ENCODE peak calls at places on chromosomes 6 and 20, in ten cellular contexts. One of them, this sample, is unnamed.

GRCh38 chr6:151805286-151805840 is 2.1 kb upstream of the ESR1 start:
- DNase-seq in hypothalamus: no peak
- DNase-seq in breast epithelium: no peak
- DNase-seq in HFF-Myc: no peak
- DNase-seq in CD4-positive, alpha-beta T cell: no peak
- DNase-seq in left ventricle myocardium inferior: peak
- DNase-seq in germinal center: no peak
- DNase-seq in neural crest cell: no peak
- DNase-seq in activated gamma-delta T cell: no peak
- DNase-seq in stimulated activated CD8-positive, alpha-beta memory T cell treated with anti-CD3 and anti-CD28 coated beads, Interleukin-15, amount 100 ng/mL, for 24 hours: no peak
- DNase-seq in this sample: no peak

GRCh38 chr20:46720776-46721425 is 11.5 kb downstream of the SLC2A10 start:
- DNase-seq in left ventricle myocardium inferior: no peak
- DNase-seq in CD4-positive, alpha-beta T cell: no peak
- DNase-seq in breast epithelium: no peak
- DNase-seq in HFF-Myc: no peak
- DNase-seq in neural crest cell: no peak
- DNase-seq in activated gamma-delta T cell: no peak
- DNase-seq in hypothalamus: no peak
- DNase-seq in germinal center: no peak
- DNase-seq in stimulated activated CD8-positive, alpha-beta memory T cell treated with anti-CD3 and anti-CD28 coated beads, Interleukin-15, amount 100 ng/mL, for 24 hours: no peak
- DNase-seq in this sample: no peak

GRCh38 chr6:100658486-100658885 is 193.8 kb upstream of the SIM1 start:
- DNase-seq in stimulated activated CD8-positive, alpha-beta memory T cell treated with anti-CD3 and anti-CD28 coated beads, Interleukin-15, amount 100 ng/mL, for 24 hours: no peak
- DNase-seq in germinal center: no peak
- DNase-seq in neural crest cell: no peak
- DNase-seq in HFF-Myc: no peak
- DNase-seq in activated gamma-delta T cell: no peak
- DNase-seq in CD4-positive, alpha-beta T cell: no peak
- DNase-seq in breast epithelium: no peak
- DNase-seq in left ventricle myocardium inferior: no peak
- DNase-seq in hypothalamus: no peak
- DNase-seq in this sample: no peak

GRCh38 chr20:63009044-63009961 is 2.5 kb upstream of the BHLHE23 start:
- DNase-seq in germinal center: peak
- DNase-seq in HFF-Myc: no peak
- DNase-seq in CD4-positive, alpha-beta T cell: peak
- DNase-seq in stimulated activated CD8-positive, alpha-beta memory T cell treated with anti-CD3 and anti-CD28 coated beads, Interleukin-15, amount 100 ng/mL, for 24 hours: peak
- DNase-seq in hypothalamus: peak
- DNase-seq in neural crest cell: peak
- DNase-seq in breast epithelium: peak
- DNase-seq in left ventricle myocardium inferior: peak
- DNase-seq in activated gamma-delta T cell: peak
- DNase-seq in this sample: peak

GRCh38 chr20:46564241-46564957 is 13.9 kb upstream of the OCSTAMP start:
- DNase-seq in CD4-positive, alpha-beta T cell: no peak
- DNase-seq in germinal center: no peak
- DNase-seq in breast epithelium: no peak
- DNase-seq in neural crest cell: no peak
- DNase-seq in left ventricle myocardium inferior: no peak
- DNase-seq in HFF-Myc: no peak
- DNase-seq in hypothalamus: no peak
- DNase-seq in stimulated activated CD8-positive, alpha-beta memory T cell treated with anti-CD3 and anti-CD28 coated beads, Interleukin-15, amount 100 ng/mL, for 24 hours: no peak
- DNase-seq in activated gamma-delta T cell: no peak
- DNase-seq in this sample: no peak

GRCh38 chr6:16108996-16109658 is 19.8 kb upstream of the MYLIP start:
- DNase-seq in stimulated activated CD8-positive, alpha-beta memory T cell treated with anti-CD3 and anti-CD28 coated beads, Interleukin-15, amount 100 ng/mL, for 24 hours: no peak
- DNase-seq in left ventricle myocardium inferior: no peak
- DNase-seq in CD4-positive, alpha-beta T cell: no peak
- DNase-seq in HFF-Myc: no peak
- DNase-seq in neural crest cell: no peak
- DNase-seq in activated gamma-delta T cell: no peak
- DNase-seq in germinal center: no peak
- DNase-seq in hypothalamus: no peak
- DNase-seq in breast epithelium: no peak
- DNase-seq in this sample: no peak

GRCh38 chr6:133286765-133287164 is 45.6 kb downstream of the EYA4 start:
- DNase-seq in hypothalamus: no peak
- DNase-seq in HFF-Myc: no peak
- DNase-seq in breast epithelium: no peak
- DNase-seq in stimulated activated CD8-positive, alpha-beta memory T cell treated with anti-CD3 and anti-CD28 coated beads, Interleukin-15, amount 100 ng/mL, for 24 hours: no peak
- DNase-seq in germinal center: no peak
- DNase-seq in neural crest cell: no peak
- DNase-seq in left ventricle myocardium inferior: no peak
- DNase-seq in CD4-positive, alpha-beta T cell: no peak
- DNase-seq in activated gamma-delta T cell: no peak
- DNase-seq in this sample: no peak

GRCh38 chr6:117676577-117677218 is 1.4 kb downstream of the NUS1 start:
- DNase-seq in CD4-positive, alpha-beta T cell: no peak
- DNase-seq in stimulated activated CD8-positive, alpha-beta memory T cell treated with anti-CD3 and anti-CD28 coated beads, Interleukin-15, amount 100 ng/mL, for 24 hours: no peak
- DNase-seq in breast epithelium: no peak
- DNase-seq in hypothalamus: no peak
- DNase-seq in left ventricle myocardium inferior: no peak
- DNase-seq in neural crest cell: no peak
- DNase-seq in germinal center: no peak
- DNase-seq in HFF-Myc: no peak
- DNase-seq in activated gamma-delta T cell: no peak
- DNase-seq in this sample: no peak

GRCh38 chr6:139981066-139981624 is 606.7 kb upstream of the CITED2 start:
- DNase-seq in stimulated activated CD8-positive, alpha-beta memory T cell treated with anti-CD3 and anti-CD28 coated beads, Interleukin-15, amount 100 ng/mL, for 24 hours: no peak
- DNase-seq in CD4-positive, alpha-beta T cell: no peak
- DNase-seq in left ventricle myocardium inferior: no peak
- DNase-seq in neural crest cell: no peak
- DNase-seq in hypothalamus: no peak
- DNase-seq in germinal center: no peak
- DNase-seq in activated gamma-delta T cell: no peak
- DNase-seq in breast epithelium: no peak
- DNase-seq in HFF-Myc: no peak
- DNase-seq in this sample: no peak

GRCh38 chr6:100491947-100492670 is 27.4 kb upstream of the SIM1 start:
- DNase-seq in stimulated activated CD8-positive, alpha-beta memory T cell treated with anti-CD3 and anti-CD28 coated beads, Interleukin-15, amount 100 ng/mL, for 24 hours: no peak
- DNase-seq in germinal center: no peak
- DNase-seq in hypothalamus: no peak
- DNase-seq in neural crest cell: no peak
- DNase-seq in CD4-positive, alpha-beta T cell: no peak
- DNase-seq in breast epithelium: no peak
- DNase-seq in left ventricle myocardium inferior: no peak
- DNase-seq in activated gamma-delta T cell: no peak
- DNase-seq in HFF-Myc: no peak
- DNase-seq in this sample: no peak

GRCh38 chr6:116444991-116445566 is 16.1 kb upstream of the CALHM6 start:
- DNase-seq in left ventricle myocardium inferior: no peak
- DNase-seq in neural crest cell: no peak
- DNase-seq in stimulated activated CD8-positive, alpha-beta memory T cell treated with anti-CD3 and anti-CD28 coated beads, Interleukin-15, amount 100 ng/mL, for 24 hours: no peak
- DNase-seq in CD4-positive, alpha-beta T cell: no peak
- DNase-seq in activated gamma-delta T cell: no peak
- DNase-seq in hypothalamus: no peak
- DNase-seq in germinal center: no peak
- DNase-seq in breast epithelium: no peak
- DNase-seq in HFF-Myc: no peak
- DNase-seq in this sample: no peak

GRCh38 chr6:53520320-53520928 is 24.5 kb downstream of the GCLC start:
- DNase-seq in CD4-positive, alpha-beta T cell: no peak
- DNase-seq in stimulated activated CD8-positive, alpha-beta memory T cell treated with anti-CD3 and anti-CD28 coated beads, Interleukin-15, amount 100 ng/mL, for 24 hours: no peak
- DNase-seq in HFF-Myc: no peak
- DNase-seq in activated gamma-delta T cell: no peak
- DNase-seq in neural crest cell: no peak
- DNase-seq in germinal center: no peak
- DNase-seq in left ventricle myocardium inferior: no peak
- DNase-seq in breast epithelium: no peak
- DNase-seq in hypothalamus: no peak
- DNase-seq in this sample: no peak

GRCh38 chr20:44883214-44883902 is 2.1 kb upstream of the YWHAB start:
- DNase-seq in germinal center: no peak
- DNase-seq in CD4-positive, alpha-beta T cell: no peak
- DNase-seq in HFF-Myc: no peak
- DNase-seq in hypothalamus: no peak
- DNase-seq in activated gamma-delta T cell: no peak
- DNase-seq in breast epithelium: no peak
- DNase-seq in stimulated activated CD8-positive, alpha-beta memory T cell treated with anti-CD3 and anti-CD28 coated beads, Interleukin-15, amount 100 ng/mL, for 24 hours: no peak
- DNase-seq in left ventricle myocardium inferior: no peak
- DNase-seq in neural crest cell: no peak
- DNase-seq in this sample: no peak

GRCh38 chr6:149484733-149485700 is at the start of gene ZC3H12D:
- DNase-seq in activated gamma-delta T cell: peak
- DNase-seq in stimulated activated CD8-positive, alpha-beta memory T cell treated with anti-CD3 and anti-CD28 coated beads, Interleukin-15, amount 100 ng/mL, for 24 hours: no peak
- DNase-seq in HFF-Myc: peak
- DNase-seq in left ventricle myocardium inferior: peak
- DNase-seq in germinal center: peak
- DNase-seq in CD4-positive, alpha-beta T cell: peak
- DNase-seq in breast epithelium: no peak
- DNase-seq in neural crest cell: no peak
- DNase-seq in hypothalamus: no peak
- DNase-seq in this sample: no peak

GRCh38 chr6:114452785-114453401 is 110.1 kb upstream of the HS3ST5 start:
- DNase-seq in germinal center: no peak
- DNase-seq in hypothalamus: no peak
- DNase-seq in CD4-positive, alpha-beta T cell: no peak
- DNase-seq in left ventricle myocardium inferior: no peak
- DNase-seq in HFF-Myc: no peak
- DNase-seq in breast epithelium: no peak
- DNase-seq in stimulated activated CD8-positive, alpha-beta memory T cell treated with anti-CD3 and anti-CD28 coated beads, Interleukin-15, amount 100 ng/mL, for 24 hours: no peak
- DNase-seq in activated gamma-delta T cell: no peak
- DNase-seq in neural crest cell: no peak
- DNase-seq in this sample: no peak

GRCh38 chr20:23114018-23114417 is 27.9 kb upstream of the CD93 start:
- DNase-seq in hypothalamus: no peak
- DNase-seq in activated gamma-delta T cell: no peak
- DNase-seq in CD4-positive, alpha-beta T cell: no peak
- DNase-seq in breast epithelium: no peak
- DNase-seq in HFF-Myc: no peak
- DNase-seq in stimulated activated CD8-positive, alpha-beta memory T cell treated with anti-CD3 and anti-CD28 coated beads, Interleukin-15, amount 100 ng/mL, for 24 hours: no peak
- DNase-seq in left ventricle myocardium inferior: peak
- DNase-seq in germinal center: no peak
- DNase-seq in neural crest cell: no peak
- DNase-seq in this sample: no peak

GRCh38 chr6:112330071-112330876 is 16.9 kb upstream of the RFPL4B start:
- DNase-seq in germinal center: no peak
- DNase-seq in neural crest cell: no peak
- DNase-seq in activated gamma-delta T cell: no peak
- DNase-seq in left ventricle myocardium inferior: no peak
- DNase-seq in HFF-Myc: peak
- DNase-seq in breast epithelium: no peak
- DNase-seq in CD4-positive, alpha-beta T cell: no peak
- DNase-seq in stimulated activated CD8-positive, alpha-beta memory T cell treated with anti-CD3 and anti-CD28 coated beads, Interleukin-15, amount 100 ng/mL, for 24 hours: no peak
- DNase-seq in hypothalamus: no peak
- DNase-seq in this sample: no peak

GRCh38 chr6:165574770-165575549 is 88.1 kb downstream of the PDE10A start:
- DNase-seq in activated gamma-delta T cell: no peak
- DNase-seq in HFF-Myc: no peak
- DNase-seq in hypothalamus: no peak
- DNase-seq in left ventricle myocardium inferior: no peak
- DNase-seq in CD4-positive, alpha-beta T cell: no peak
- DNase-seq in stimulated activated CD8-positive, alpha-beta memory T cell treated with anti-CD3 and anti-CD28 coated beads, Interleukin-15, amount 100 ng/mL, for 24 hours: no peak
- DNase-seq in germinal center: no peak
- DNase-seq in neural crest cell: no peak
- DNase-seq in breast epithelium: no peak
- DNase-seq in this sample: no peak

GRCh38 chr20:44031822-44032582 is 117.3 kb downstream of the TOX2 start:
- DNase-seq in HFF-Myc: no peak
- DNase-seq in hypothalamus: no peak
- DNase-seq in left ventricle myocardium inferior: no peak
- DNase-seq in neural crest cell: no peak
- DNase-seq in stimulated activated CD8-positive, alpha-beta memory T cell treated with anti-CD3 and anti-CD28 coated beads, Interleukin-15, amount 100 ng/mL, for 24 hours: no peak
- DNase-seq in germinal center: no peak
- DNase-seq in breast epithelium: no peak
- DNase-seq in activated gamma-delta T cell: no peak
- DNase-seq in CD4-positive, alpha-beta T cell: no peak
- DNase-seq in this sample: no peak

GRCh38 chr20:24697411-24697810 is 228.0 kb downstream of the SYNDIG1 start:
- DNase-seq in hypothalamus: no peak
- DNase-seq in left ventricle myocardium inferior: no peak
- DNase-seq in stimulated activated CD8-positive, alpha-beta memory T cell treated with anti-CD3 and anti-CD28 coated beads, Interleukin-15, amount 100 ng/mL, for 24 hours: no peak
- DNase-seq in HFF-Myc: no peak
- DNase-seq in CD4-positive, alpha-beta T cell: no peak
- DNase-seq in activated gamma-delta T cell: no peak
- DNase-seq in neural crest cell: no peak
- DNase-seq in breast epithelium: peak
- DNase-seq in germinal center: no peak
- DNase-seq in this sample: no peak

GRCh38 chr6:105077592-105078463 is 102.0 kb downstream of the POPDC3 start:
- DNase-seq in hypothalamus: no peak
- DNase-seq in CD4-positive, alpha-beta T cell: no peak
- DNase-seq in neural crest cell: no peak
- DNase-seq in breast epithelium: no peak
- DNase-seq in stimulated activated CD8-positive, alpha-beta memory T cell treated with anti-CD3 and anti-CD28 coated beads, Interleukin-15, amount 100 ng/mL, for 24 hours: no peak
- DNase-seq in HFF-Myc: peak
- DNase-seq in germinal center: no peak
- DNase-seq in activated gamma-delta T cell: no peak
- DNase-seq in left ventricle myocardium inferior: no peak
- DNase-seq in this sample: no peak

GRCh38 chr6:73030257-73030656 is 195.0 kb downstream of the KHDC1L start:
- DNase-seq in germinal center: no peak
- DNase-seq in CD4-positive, alpha-beta T cell: no peak
- DNase-seq in activated gamma-delta T cell: no peak
- DNase-seq in breast epithelium: no peak
- DNase-seq in stimulated activated CD8-positive, alpha-beta memory T cell treated with anti-CD3 and anti-CD28 coated beads, Interleukin-15, amount 100 ng/mL, for 24 hours: no peak
- DNase-seq in left ventricle myocardium inferior: no peak
- DNase-seq in hypothalamus: no peak
- DNase-seq in HFF-Myc: no peak
- DNase-seq in neural crest cell: no peak
- DNase-seq in this sample: no peak

GRCh38 chr6:128076843-128077242 is 176.0 kb upstream of the THEMIS start:
- DNase-seq in breast epithelium: no peak
- DNase-seq in activated gamma-delta T cell: no peak
- DNase-seq in germinal center: no peak
- DNase-seq in hypothalamus: no peak
- DNase-seq in left ventricle myocardium inferior: no peak
- DNase-seq in HFF-Myc: no peak
- DNase-seq in neural crest cell: no peak
- DNase-seq in CD4-positive, alpha-beta T cell: no peak
- DNase-seq in stimulated activated CD8-positive, alpha-beta memory T cell treated with anti-CD3 and anti-CD28 coated beads, Interleukin-15, amount 100 ng/mL, for 24 hours: no peak
- DNase-seq in this sample: no peak

GRCh38 chr6:151493495-151494234 is at the start of gene CCDC170:
- DNase-seq in germinal center: peak
- DNase-seq in HFF-Myc: no peak
- DNase-seq in CD4-positive, alpha-beta T cell: no peak
- DNase-seq in breast epithelium: no peak
- DNase-seq in neural crest cell: peak
- DNase-seq in hypothalamus: no peak
- DNase-seq in activated gamma-delta T cell: peak
- DNase-seq in stimulated activated CD8-positive, alpha-beta memory T cell treated with anti-CD3 and anti-CD28 coated beads, Interleukin-15, amount 100 ng/mL, for 24 hours: no peak
- DNase-seq in left ventricle myocardium inferior: peak
- DNase-seq in this sample: peak

GRCh38 chr6:87745966-87746721 is 44.1 kb upstream of the AKIRIN2 start:
- DNase-seq in neural crest cell: no peak
- DNase-seq in hypothalamus: no peak
- DNase-seq in stimulated activated CD8-positive, alpha-beta memory T cell treated with anti-CD3 and anti-CD28 coated beads, Interleukin-15, amount 100 ng/mL, for 24 hours: no peak
- DNase-seq in CD4-positive, alpha-beta T cell: no peak
- DNase-seq in activated gamma-delta T cell: no peak
- DNase-seq in left ventricle myocardium inferior: no peak
- DNase-seq in germinal center: no peak
- DNase-seq in HFF-Myc: no peak
- DNase-seq in breast epithelium: no peak
- DNase-seq in this sample: no peak

GRCh38 chr6:104995989-104996617 is 39.2 kb downstream of the LIN28B start:
- DNase-seq in breast epithelium: no peak
- DNase-seq in stimulated activated CD8-positive, alpha-beta memory T cell treated with anti-CD3 and anti-CD28 coated beads, Interleukin-15, amount 100 ng/mL, for 24 hours: no peak
- DNase-seq in CD4-positive, alpha-beta T cell: no peak
- DNase-seq in neural crest cell: no peak
- DNase-seq in hypothalamus: no peak
- DNase-seq in HFF-Myc: no peak
- DNase-seq in activated gamma-delta T cell: no peak
- DNase-seq in germinal center: no peak
- DNase-seq in left ventricle myocardium inferior: no peak
- DNase-seq in this sample: no peak

GRCh38 chr6:134534708-134535149 is 216.8 kb upstream of the SGK1 start:
- DNase-seq in CD4-positive, alpha-beta T cell: no peak
- DNase-seq in HFF-Myc: no peak
- DNase-seq in stimulated activated CD8-positive, alpha-beta memory T cell treated with anti-CD3 and anti-CD28 coated beads, Interleukin-15, amount 100 ng/mL, for 24 hours: no peak
- DNase-seq in activated gamma-delta T cell: no peak
- DNase-seq in neural crest cell: no peak
- DNase-seq in left ventricle myocardium inferior: no peak
- DNase-seq in germinal center: no peak
- DNase-seq in breast epithelium: no peak
- DNase-seq in hypothalamus: no peak
- DNase-seq in this sample: no peak

GRCh38 chr20:25692499-25692898 is 4.2 kb downstream of the ZNF337 start:
- DNase-seq in activated gamma-delta T cell: no peak
- DNase-seq in left ventricle myocardium inferior: no peak
- DNase-seq in CD4-positive, alpha-beta T cell: no peak
- DNase-seq in hypothalamus: no peak
- DNase-seq in germinal center: no peak
- DNase-seq in stimulated activated CD8-positive, alpha-beta memory T cell treated with anti-CD3 and anti-CD28 coated beads, Interleukin-15, amount 100 ng/mL, for 24 hours: no peak
- DNase-seq in breast epithelium: no peak
- DNase-seq in neural crest cell: no peak
- DNase-seq in HFF-Myc: no peak
- DNase-seq in this sample: no peak